ENCODE peak calls at places on chromosomes 2 and 18, in five cellular contexts. M, A, E, K and F are unnamed samples. For H3K4me1, the result is how much of the 10 kb centered on the place peaks cover.

GRCh38 chr2:6759689-6760088 is 106.0 kb downstream of the CMPK2 start:
- DNase-seq in M (no peak), A (no peak), E (no peak), K (no peak), F (no peak)

GRCh38 chr2:6917761-6918421 is 679 bp downstream of the RNF144A start:
- DNase-seq in M (no peak), A (no peak), E (peak), K (peak), F (no peak)

GRCh38 chr2:24122-24521 is 22.2 kb downstream of the FAM110C start:
- DNase-seq in M (no peak), A (no peak), E (no peak), K (no peak), F (no peak)

GRCh38 chr2:222752731-222753130 is 81.3 kb downstream of the MOGAT1 start:
- DNase-seq in M (no peak), A (no peak), E (no peak), K (no peak), F (no peak)

GRCh38 chr2:235444101-235444597 is 49.7 kb upstream of the AGAP1 start:
- DNase-seq in M (no peak), A (no peak), E (no peak), K (no peak), F (no peak)

GRCh38 chr2:83596592-83597339 is 862.3 kb downstream of the SUCLG1 start:
- DNase-seq in M (no peak), A (no peak), E (no peak), K (no peak), F (no peak)

GRCh38 chr2:73961823-73962615 is 22.7 kb upstream of the TET3 start:
- DNase-seq in M (no peak), A (no peak), E (no peak), K (no peak), F (no peak)

GRCh38 chr18:70423120-70423519 is 134.3 kb downstream of the SOCS6 start:
- DNase-seq in M (no peak), A (no peak), E (no peak), K (no peak), F (no peak)

GRCh38 chr2:178478102-178478441 is 328 bp downstream of the FKBP7 start:
- DNase-seq in M (no peak), A (no peak), E (no peak), K (peak), F (peak)

GRCh38 chr2:177020524-177021119 is 192.0 kb upstream of the HNRNPA3 start:
- DNase-seq in M (no peak), A (no peak), E (no peak), K (no peak), F (no peak)

GRCh38 chr2:147491491-147491890 is 353.3 kb upstream of the ACVR2A start:
- DNase-seq in M (no peak), A (no peak), E (no peak), K (no peak), F (no peak)

GRCh38 chr2:149629003-149629402 is 41.4 kb upstream of the MMADHC start:
- DNase-seq in M (no peak), A (no peak), E (no peak), K (no peak), F (no peak)

GRCh38 chr18:27110319-27110718 is 74.8 kb downstream of the CHST9 start:
- DNase-seq in M (no peak), A (no peak), E (no peak), K (no peak), F (no peak)

GRCh38 chr18:33116376-33116775 is 324.1 kb downstream of the CCDC178 start:
- DNase-seq in M (no peak), A (no peak), E (no peak), K (peak), F (no peak)

GRCh38 chr18:3248062-3248669 is 565 bp downstream of the MYL12A start:
- DNase-seq in M (no peak), A (no peak), E (peak), K (peak), F (peak)

GRCh38 chr2:760001-760400 is 82.8 kb upstream of the TMEM18 start:
- DNase-seq in M (no peak), A (no peak), E (no peak), K (no peak), F (no peak)

GRCh38 chr18:57122906-57123510 is 23.9 kb upstream of the BOD1L2 start:
- DNase-seq in M (no peak), A (no peak), E (no peak), K (no peak), F (no peak)

GRCh38 chr2:212995920-212996319 is 155.5 kb downstream of the IKZF2 start:
- DNase-seq in M (no peak), A (no peak), E (no peak), K (no peak), F (no peak)

GRCh38 chr2:205605638-205606304 is 76.5 kb upstream of the NRP2 start:
- DNase-seq in M (no peak), A (no peak), E (no peak), K (no peak), F (no peak)
- H3K4me1 ChIP-seq in M (under half), A (under half), E (under half), K (under half), F (under half)

GRCh38 chr2:165681841-165682240 is 112.2 kb downstream of the GALNT3 start:
- DNase-seq in M (no peak), A (no peak), E (no peak), K (no peak), F (peak)

GRCh38 chr2:165678882-165679281 is 115.2 kb downstream of the GALNT3 start:
- DNase-seq in M (no peak), A (no peak), E (no peak), K (no peak), F (no peak)

GRCh38 chr2:165687376-165687775 is 106.7 kb downstream of the GALNT3 start:
- DNase-seq in M (no peak), A (no peak), E (no peak), K (no peak), F (no peak)

DNA sequence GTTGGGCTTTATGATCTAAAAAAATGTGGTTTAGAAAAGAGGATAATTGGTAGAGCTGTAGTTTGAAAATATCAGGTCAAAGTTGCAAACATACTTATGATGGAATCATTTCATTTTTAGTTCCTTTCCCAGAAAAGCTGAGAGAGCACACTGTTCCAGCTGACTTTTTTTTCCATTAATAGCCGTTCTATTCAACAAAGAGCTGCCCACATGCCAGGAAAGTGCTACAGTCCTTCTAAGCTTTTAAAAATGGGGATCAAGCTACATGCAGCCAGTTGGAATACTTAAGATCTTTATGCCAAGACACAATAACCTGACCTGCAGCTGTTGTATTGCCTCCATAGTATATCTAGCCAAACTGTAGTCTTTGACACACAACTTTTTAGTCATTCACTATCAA is 111.5 kb downstream of the GALNT3 start:
- DNase-seq in M (no peak), A (no peak), E (no peak), K (no peak), F (peak)
- H3K4me1 ChIP-seq in M (under half), A (under half), E (under half), K (under half), F (under half)

DNA sequence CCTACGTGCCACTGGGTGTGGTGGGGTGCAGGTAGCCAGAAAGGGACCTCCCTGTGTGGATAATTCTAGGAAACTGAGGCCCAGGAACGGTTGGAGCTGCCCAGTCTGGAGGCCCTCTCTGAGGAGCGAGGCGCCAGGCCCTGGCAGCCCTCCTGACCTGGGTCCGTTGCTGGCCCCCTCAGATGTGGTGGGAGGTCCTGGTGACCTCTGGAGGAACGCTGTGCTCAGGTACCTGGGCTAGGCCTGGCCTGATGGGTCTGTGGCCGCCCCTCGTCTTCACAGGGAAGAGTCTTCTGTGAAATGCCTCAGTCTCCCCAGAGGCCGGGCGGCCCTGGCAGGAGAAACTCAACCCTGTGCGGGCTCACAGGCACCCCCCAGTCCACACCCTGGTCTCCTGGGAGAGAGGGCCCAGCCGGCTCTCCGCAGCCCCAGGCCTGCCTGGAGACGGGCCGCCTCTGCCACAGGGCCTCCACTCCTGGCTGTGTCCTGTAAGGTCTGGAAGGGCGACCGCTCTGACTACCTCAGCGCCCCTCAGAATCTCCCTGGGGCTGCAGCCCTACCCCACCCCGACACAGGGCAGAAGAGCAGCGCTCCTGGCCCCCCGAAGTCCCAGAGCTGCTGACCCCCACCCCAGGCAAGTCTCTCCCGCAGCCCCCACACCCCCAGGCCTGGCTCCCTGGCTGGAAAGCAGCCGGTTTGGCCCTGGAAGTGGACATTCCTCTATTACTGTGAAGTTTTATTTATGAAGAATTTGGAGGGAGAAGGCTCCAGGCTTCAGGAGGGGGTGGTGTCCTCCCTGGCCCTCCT is 3.7 kb downstream of the B3GNT7 start:
- DNase-seq in M (no peak), A (no peak), E (no peak), K (no peak), F (no peak)
- H3K4me1 ChIP-seq in M (under half), A (under half), E (under half), K (under half), F (under half)

GRCh38 chr2:48144777-48145176 is 238.5 kb upstream of the FBXO11 start:
- DNase-seq in M (no peak), A (no peak), E (no peak), K (no peak), F (peak)

GRCh38 chr2:48145845-48146452 is 239.7 kb upstream of the FBXO11 start:
- DNase-seq in M (no peak), A (no peak), E (no peak), K (no peak), F (no peak)

GRCh38 chr2:48146552-48146951 is 240.3 kb upstream of the FBXO11 start:
- DNase-seq in M (no peak), A (no peak), E (no peak), K (no peak), F (no peak)

GRCh38 chr2:48147719-48148118 is 241.4 kb upstream of the FBXO11 start:
- DNase-seq in M (no peak), A (no peak), E (no peak), K (no peak), F (no peak)

DNA sequence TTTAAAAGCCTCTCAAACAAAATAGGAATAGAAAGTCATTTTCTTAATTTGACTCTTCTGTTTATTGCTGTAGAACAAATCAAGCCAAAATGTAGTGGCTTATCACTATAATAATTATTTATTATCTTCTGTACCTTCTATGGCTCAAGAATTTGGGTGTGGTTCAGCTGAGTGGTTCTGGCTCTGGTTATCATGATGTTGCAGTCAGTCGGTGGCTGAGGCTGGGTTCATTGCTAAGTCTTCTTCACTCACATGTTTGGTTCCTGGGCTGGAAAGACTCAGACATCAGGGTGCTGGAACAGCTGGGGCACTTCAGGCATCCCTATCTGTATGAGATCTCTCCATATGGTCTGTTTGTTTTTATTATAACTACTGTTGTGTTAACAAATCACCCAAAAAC is 242.5 kb upstream of the FBXO11 start:
- DNase-seq in M (no peak), A (no peak), E (no peak), K (no peak), F (no peak)
- H3K4me1 ChIP-seq in M (under half), A (under half), E (under half), K (under half), F (under half)

GRCh38 chr2:219250044-219250781 is 2.8 kb upstream of the TUBA4B start:
- DNase-seq in M (no peak), A (no peak), E (no peak), K (no peak), F (no peak)
- H3K4me1 ChIP-seq in M (half or more), A (under half), E (half or more), K (under half), F (under half)

GRCh38 chr2:27772804-27773203 is 1.3 kb downstream of the MRPL33 start:
- DNase-seq in M (no peak), A (no peak), E (no peak), K (no peak), F (no peak)
- H3K4me1 ChIP-seq in M (under half), A (under half), E (half or more), K (under half), F (under half)

DNA sequence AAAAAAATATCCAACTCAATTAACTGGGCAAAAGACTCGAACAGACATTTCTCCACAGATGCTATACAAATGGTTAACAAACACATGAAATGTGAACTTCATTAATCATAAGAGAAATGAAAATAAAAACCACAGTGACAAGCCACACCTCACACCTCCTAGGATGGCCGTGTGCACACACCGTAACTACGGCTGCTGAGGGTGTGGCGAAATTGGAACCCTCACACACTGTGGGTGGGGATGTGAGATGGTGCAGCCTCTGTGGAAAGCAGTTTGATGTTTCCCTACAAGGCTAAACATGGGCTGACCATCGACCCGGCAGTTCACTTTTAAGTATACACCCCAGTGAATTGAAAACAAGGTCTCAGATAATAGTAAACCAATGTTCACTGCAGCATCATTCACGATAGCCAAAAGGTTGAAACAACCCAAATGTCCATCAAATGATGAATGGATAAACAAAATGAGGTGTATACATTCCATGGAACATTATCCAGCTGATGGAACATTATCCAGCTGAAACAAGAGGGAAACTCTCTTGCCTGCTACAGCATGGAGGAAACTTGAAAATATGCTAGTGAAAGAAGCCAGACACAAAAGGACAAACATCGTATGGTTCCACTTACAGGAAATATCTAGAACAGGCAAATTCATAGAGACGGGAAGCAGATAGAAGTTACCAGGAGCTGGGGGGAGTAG is 32.2 kb downstream of the ZAP70 start:
- DNase-seq in M (peak), A (no peak), E (no peak), K (no peak), F (no peak)
- H3K4me1 ChIP-seq in M (half or more), A (under half), E (under half), K (under half), F (under half)

GRCh38 chr18:48528861-48529260 is 10.0 kb upstream of the CTIF start:
- DNase-seq in M (no peak), A (no peak), E (no peak), K (no peak), F (no peak)

GRCh38 chr18:48531979-48532378 is 6.9 kb upstream of the CTIF start:
- DNase-seq in M (no peak), A (no peak), E (no peak), K (no peak), F (no peak)

GRCh38 chr18:48531082-48531403 is 7.8 kb upstream of the CTIF start:
- DNase-seq in M (no peak), A (no peak), E (no peak), K (no peak), F (no peak)

GRCh38 chr18:48529796-48530195 is 9.0 kb upstream of the CTIF start:
- DNase-seq in M (no peak), A (no peak), E (no peak), K (no peak), F (peak)

DNA sequence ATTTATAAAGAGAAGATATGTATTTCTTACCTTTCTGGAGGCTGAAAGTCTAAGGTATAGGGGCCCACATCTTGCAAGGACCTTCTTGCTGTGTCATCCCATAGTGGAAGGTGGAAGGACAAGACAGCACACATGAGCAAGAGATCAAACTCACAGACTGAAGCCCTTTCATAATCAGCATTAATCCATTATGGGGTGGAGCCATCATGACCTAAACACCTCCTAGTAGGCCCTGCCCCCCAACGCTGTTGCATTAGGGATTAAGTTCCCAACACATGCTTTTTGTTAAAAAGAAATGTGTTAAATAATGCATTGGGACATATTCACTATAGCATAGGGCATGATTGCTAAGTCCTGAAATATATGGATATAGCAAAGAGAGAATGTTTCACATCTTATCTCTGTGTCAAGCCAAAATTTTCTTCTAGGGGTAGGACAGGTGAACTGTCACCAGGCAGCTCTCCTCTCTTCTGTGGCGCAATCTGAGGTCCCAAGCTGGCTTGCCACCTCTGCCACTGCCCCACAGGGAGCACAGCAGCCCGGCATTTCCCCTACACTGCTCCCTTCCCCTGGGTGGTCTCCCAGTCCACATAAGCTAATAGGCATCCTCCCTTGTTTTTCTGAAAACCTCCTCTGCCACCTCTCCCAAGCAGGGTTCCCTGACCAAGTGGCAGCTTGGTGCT is 8.3 kb upstream of the CTIF start:
- DNase-seq in M (no peak), A (no peak), E (no peak), K (no peak), F (no peak)
- H3K4me1 ChIP-seq in M (under half), A (under half), E (under half), K (under half), F (under half)